ENCODE peak calls at places on chromosome 15, in five cellular contexts. One of them, this sample, is unnamed.

GRCh38 chr15:55791576-55792400 is 48.8 kb upstream of the PRTG start:
- DNase-seq in K562: no peak
- DNase-seq in GM12878: no peak
- DNase-seq in HepG2: no peak
- DNase-seq in SK-N-SH: no peak
- DNase-seq in this sample: no peak

GRCh38 chr15:60390931-60391501 is 6.8 kb downstream of the ANXA2 start:
- DNase-seq in K562: peak; percentile 51
- DNase-seq in GM12878: no peak
- DNase-seq in HepG2: peak; percentile 88
- DNase-seq in SK-N-SH: no peak
- DNase-seq in this sample: no peak

GRCh38 chr15:44719293-44719999 is 8.1 kb downstream of the B2M start:
- DNase-seq in K562: no peak
- DNase-seq in GM12878: peak; percentile 91
- DNase-seq in HepG2: peak; percentile 29
- DNase-seq in SK-N-SH: no peak
- DNase-seq in this sample: peak; percentile 54

GRCh38 chr15:90869601-90870353 is 1.4 kb downstream of the FURIN start:
- DNase-seq in K562: peak; percentile 93
- DNase-seq in GM12878: no peak
- DNase-seq in HepG2: no peak
- DNase-seq in SK-N-SH: no peak
- DNase-seq in this sample: peak; percentile 97

GRCh38 chr15:93124126-93124525 is 35.1 kb upstream of the RGMA start:
- DNase-seq in K562: no peak
- DNase-seq in GM12878: no peak
- DNase-seq in HepG2: no peak
- DNase-seq in SK-N-SH: no peak
- DNase-seq in this sample: no peak

GRCh38 chr15:66840615-66841014 is 138.6 kb downstream of the SMAD6 start:
- DNase-seq in K562: no peak
- DNase-seq in GM12878: no peak
- DNase-seq in HepG2: no peak
- DNase-seq in SK-N-SH: no peak
- DNase-seq in this sample: peak; percentile 69

GRCh38 chr15:58473720-58474119 is 41.9 kb downstream of the LIPC start:
- DNase-seq in K562: no peak
- DNase-seq in GM12878: peak; percentile 63
- DNase-seq in HepG2: no peak
- DNase-seq in SK-N-SH: no peak
- DNase-seq in this sample: no peak

GRCh38 chr15:100330629-100331215 is 11.1 kb downstream of the ADAMTS17 start:
- DNase-seq in K562: no peak
- DNase-seq in GM12878: no peak
- DNase-seq in HepG2: no peak
- DNase-seq in SK-N-SH: no peak
- DNase-seq in this sample: no peak

GRCh38 chr15:35540885-35541284 is 5.1 kb downstream of the DPH6 start:
- DNase-seq in K562: no peak
- DNase-seq in GM12878: no peak
- DNase-seq in HepG2: no peak
- DNase-seq in SK-N-SH: no peak
- DNase-seq in this sample: no peak
- TF ChIP-seq REST in K562: no peak
- TF ChIP-seq REST in GM12878: no peak
- TF ChIP-seq REST in HepG2: no peak
- TF ChIP-seq REST in SK-N-SH: no peak
- TF ChIP-seq REST in this sample: no peak

GRCh38 chr15:89377842-89378698 is 43.4 kb upstream of the POLG start:
- DNase-seq in K562: no peak
- DNase-seq in GM12878: no peak
- DNase-seq in HepG2: no peak
- DNase-seq in SK-N-SH: no peak
- DNase-seq in this sample: no peak
- H3K4me3 ChIP-seq in K562: no peak overlapping the region
- H3K4me3 ChIP-seq in GM12878: no peak overlapping the region
- H3K4me3 ChIP-seq in HepG2: no peak overlapping the region
- H3K4me3 ChIP-seq in SK-N-SH: no peak overlapping the region
- H3K4me3 ChIP-seq in this sample: no peak overlapping the region

DNA sequence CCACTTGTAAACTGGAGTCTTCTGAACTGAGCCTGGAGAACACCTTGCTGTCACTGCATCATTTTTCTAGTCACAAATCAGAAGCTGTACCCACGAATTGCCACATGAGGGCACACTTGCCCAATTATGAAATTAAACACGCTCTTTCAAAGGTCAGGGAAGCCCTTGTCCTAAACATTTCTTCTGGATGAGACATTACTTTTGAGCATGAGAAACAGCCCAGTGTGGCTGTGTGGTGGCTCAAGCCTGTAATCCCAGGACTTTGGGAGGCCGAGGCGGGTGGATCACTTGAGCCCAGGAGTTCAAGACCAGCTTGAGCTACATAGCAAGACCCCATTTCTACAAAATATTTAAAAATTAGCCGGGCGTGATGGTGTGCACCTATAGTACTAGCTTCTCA is 27.5 kb upstream of the CFAP161 start:
- DNase-seq in K562: peak; percentile 86
- DNase-seq in GM12878: peak; percentile 8
- DNase-seq in HepG2: peak; percentile 39
- DNase-seq in SK-N-SH: peak; percentile 70
- DNase-seq in this sample: peak; percentile 39
- TF ChIP-seq GABPA in K562: no peak
- TF ChIP-seq GABPA in GM12878: no peak
- TF ChIP-seq GABPA in HepG2: no peak
- TF ChIP-seq GABPA in SK-N-SH: no peak
- TF ChIP-seq GABPA in this sample: no peak

DNA sequence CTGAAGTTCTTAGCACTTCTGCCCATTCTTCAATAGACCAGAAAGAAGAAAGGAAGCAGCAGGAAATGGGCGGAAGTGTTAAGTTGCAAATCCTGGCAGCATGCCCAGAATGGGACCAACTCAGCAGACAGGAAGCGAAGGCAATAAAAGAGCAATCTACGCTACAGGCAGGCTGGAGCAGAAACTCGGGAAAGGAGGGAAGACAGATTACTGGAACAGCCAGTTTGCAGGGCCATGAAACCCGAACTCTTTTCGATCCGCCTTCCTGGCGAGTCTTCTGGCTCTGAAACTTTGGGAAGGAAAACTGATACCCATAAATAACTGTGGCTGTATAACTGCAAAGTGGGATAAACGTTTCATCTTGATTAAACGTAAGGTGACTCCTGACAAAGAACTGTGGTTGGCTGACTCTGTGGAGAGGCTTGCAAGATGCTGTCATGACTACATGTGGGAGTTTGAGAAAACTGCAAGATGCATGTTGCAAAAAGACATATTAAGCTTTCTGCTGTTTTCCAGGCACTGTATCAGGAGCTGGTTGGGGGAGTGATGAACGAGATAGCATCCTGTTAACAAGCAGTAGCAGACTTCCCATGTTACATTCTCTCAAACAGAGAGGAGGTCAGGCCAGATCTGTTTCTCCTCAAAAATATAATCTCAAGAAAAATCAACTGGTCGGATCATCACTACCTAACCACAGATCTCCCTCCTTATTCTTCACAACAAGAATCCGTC is 67.8 kb downstream of the FMN1 start:
- DNase-seq in K562: peak; percentile 24
- DNase-seq in GM12878: no peak
- DNase-seq in HepG2: peak; percentile 9
- DNase-seq in SK-N-SH: peak; percentile 36
- DNase-seq in this sample: peak; percentile 57
- TF ChIP-seq REST in K562: no peak
- TF ChIP-seq REST in GM12878: no peak
- TF ChIP-seq REST in HepG2: no peak
- TF ChIP-seq REST in SK-N-SH: no peak
- TF ChIP-seq REST in this sample: no peak

DNA sequence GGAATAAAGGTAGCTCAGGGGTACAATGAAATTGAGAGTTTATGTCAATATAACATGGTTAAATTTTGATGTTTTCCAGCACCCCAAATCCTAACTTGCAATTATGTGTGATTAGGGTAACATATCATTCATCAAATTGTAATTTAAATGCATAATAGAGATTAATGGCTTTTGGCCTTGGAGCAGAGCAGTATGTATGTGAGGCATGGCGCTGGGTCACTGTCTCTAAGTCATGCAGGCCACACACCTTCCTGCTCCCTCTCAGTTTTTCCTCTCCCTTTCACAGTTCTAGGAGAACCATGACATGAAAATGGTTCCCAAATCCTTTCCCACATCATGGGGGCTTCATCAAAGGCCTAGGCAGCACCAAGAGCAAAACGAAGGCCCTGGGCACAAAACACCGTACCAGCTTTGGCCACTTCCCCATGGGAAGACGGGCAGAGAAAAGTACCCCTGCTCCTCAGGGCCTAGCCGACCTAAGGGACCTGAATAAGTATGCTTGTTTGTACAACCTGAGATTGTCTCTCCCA is 3.9 kb upstream of the SRP14 start:
- DNase-seq in K562: no peak
- DNase-seq in GM12878: no peak
- DNase-seq in HepG2: no peak
- DNase-seq in SK-N-SH: no peak
- DNase-seq in this sample: no peak
- H3K4me3 ChIP-seq in K562: no peak overlapping the region
- H3K4me3 ChIP-seq in GM12878: no peak overlapping the region
- H3K4me3 ChIP-seq in HepG2: no peak overlapping the region
- H3K4me3 ChIP-seq in SK-N-SH: no peak overlapping the region
- H3K4me3 ChIP-seq in this sample: no peak overlapping the region

GRCh38 chr15:98437752-98438151 is 210.6 kb upstream of the IGF1R start:
- DNase-seq in K562: no peak
- DNase-seq in GM12878: no peak
- DNase-seq in HepG2: no peak
- DNase-seq in SK-N-SH: no peak
- DNase-seq in this sample: no peak
- TF ChIP-seq GABPA in K562: no peak
- TF ChIP-seq GABPA in GM12878: no peak
- TF ChIP-seq GABPA in HepG2: no peak
- TF ChIP-seq GABPA in SK-N-SH: no peak
- TF ChIP-seq GABPA in this sample: no peak

GRCh38 chr15:25710184-25710583 is 152.9 kb downstream of the ATP10A start:
- DNase-seq in K562: peak; percentile 65
- DNase-seq in GM12878: no peak
- DNase-seq in HepG2: peak; percentile 18
- DNase-seq in SK-N-SH: peak; percentile 72
- DNase-seq in this sample: no peak
- TF ChIP-seq REST in K562: no peak
- TF ChIP-seq REST in GM12878: no peak
- TF ChIP-seq REST in HepG2: no peak
- TF ChIP-seq REST in SK-N-SH: no peak
- TF ChIP-seq REST in this sample: no peak

DNA sequence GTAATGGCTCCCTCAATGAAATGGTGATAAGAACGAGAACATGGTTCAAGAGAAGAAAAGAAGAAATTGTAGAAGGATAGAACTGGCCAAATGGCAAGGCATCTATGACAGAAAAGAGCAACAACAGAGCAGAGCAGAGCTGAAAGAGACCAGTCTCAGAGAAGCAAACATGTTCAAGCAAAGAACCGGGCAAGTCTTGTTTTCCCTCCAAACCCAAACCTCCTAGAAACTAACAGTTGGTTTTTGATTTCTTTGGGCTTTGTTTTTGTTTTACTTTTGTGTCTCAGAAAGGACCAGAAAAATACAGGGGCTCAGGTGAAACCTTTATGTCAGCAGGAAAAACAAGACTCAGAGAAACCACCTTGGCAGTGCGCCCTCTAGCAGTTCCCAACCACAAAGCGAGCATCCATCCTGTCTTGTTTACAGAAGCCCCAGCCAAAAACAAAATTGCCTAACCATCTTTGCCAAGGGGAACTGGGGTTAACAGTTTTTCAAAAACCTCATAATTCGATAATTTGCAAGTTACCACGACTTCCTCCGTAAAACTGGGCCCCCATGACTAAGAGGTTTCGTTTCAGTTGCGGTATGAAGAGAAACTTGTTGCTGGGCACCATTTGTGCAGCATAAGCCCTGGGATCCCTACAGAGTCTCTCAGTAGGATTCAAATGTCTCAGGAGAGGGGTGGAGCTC is 159.2 kb upstream of the SLC24A5 start:
- DNase-seq in K562: no peak
- DNase-seq in GM12878: peak; percentile 80
- DNase-seq in HepG2: no peak
- DNase-seq in SK-N-SH: no peak
- DNase-seq in this sample: peak; percentile 77
- H3K4me3 ChIP-seq in K562: no peak overlapping the region
- H3K4me3 ChIP-seq in GM12878: peak overlapping the region; percentile 58
- H3K4me3 ChIP-seq in HepG2: no peak overlapping the region
- H3K4me3 ChIP-seq in SK-N-SH: no peak overlapping the region
- H3K4me3 ChIP-seq in this sample: no peak overlapping the region

GRCh38 chr15:85825118-85825517 is 30.4 kb upstream of the KLHL25 start:
- DNase-seq in K562: no peak
- DNase-seq in GM12878: no peak
- DNase-seq in HepG2: no peak
- DNase-seq in SK-N-SH: no peak
- DNase-seq in this sample: no peak
- TF ChIP-seq GABPA in K562: no peak
- TF ChIP-seq GABPA in GM12878: no peak
- TF ChIP-seq GABPA in HepG2: no peak
- TF ChIP-seq GABPA in SK-N-SH: no peak
- TF ChIP-seq GABPA in this sample: no peak